ENCODE peak calls at places on chromosome 17, in eight cellular contexts. P is thoracic aorta; D is breast epithelium; Y is right cardiac atrium; W is CD4-positive, alpha-beta memory T cell; T is GM23248; S is mucosa of descending colon; V is NT2/D1. F is an unnamed sample.

GRCh38 chr17:17855976-17856375 is 19.2 kb upstream of the SREBF1 start:
- DNase-seq in P (peak; percentile 55), D (no peak), Y (peak; percentile 58), W (no peak), T (peak; percentile 36), S (no peak), V (no peak), F (no peak)

GRCh38 chr17:40633871-40634270 is 13.7 kb downstream of the SMARCE1 start:
- DNase-seq in P (no peak), D (no peak), Y (no peak), W (no peak), T (peak; percentile 18), S (no peak), V (no peak), F (no peak)

GRCh38 chr17:32350662-32351418 is 883 bp downstream of the ZNF207 start:
- DNase-seq in P (no peak), D (no peak), Y (peak; percentile 51), W (peak; percentile 71), T (peak; percentile 91), S (no peak), V (no peak), F (peak; percentile 34)

GRCh38 chr17:50106393-50107131 is 11.4 kb downstream of the PDK2 start:
- DNase-seq in P (no peak), D (no peak), Y (no peak), W (no peak), T (no peak), S (no peak), V (no peak), F (no peak)

GRCh38 chr17:57852041-57852954 is 2.5 kb upstream of the MRPS23 start:
- DNase-seq in P (no peak), D (no peak), Y (no peak), W (no peak), T (no peak), S (no peak), V (no peak), F (no peak)

GRCh38 chr17:1746975-1747543 is 4.4 kb downstream of the SERPINF2 start:
- DNase-seq in P (no peak), D (peak; percentile 70), Y (peak; percentile 71), W (no peak), T (no peak), S (peak; percentile 88), V (no peak), F (no peak)

GRCh38 chr17:59752446-59752845 is 45.0 kb downstream of the VMP1 start:
- DNase-seq in P (no peak), D (no peak), Y (no peak), W (no peak), T (peak; percentile 28), S (no peak), V (no peak), F (no peak)

GRCh38 chr17:55959756-55960155 is 193.5 kb upstream of the ANKFN1 start:
- DNase-seq in P (no peak), D (no peak), Y (no peak), W (no peak), T (no peak), S (no peak), V (no peak), F (no peak)

GRCh38 chr17:77560841-77561240 is 397.7 kb upstream of the TNRC6C start:
- DNase-seq in P (no peak), D (no peak), Y (no peak), W (no peak), T (no peak), S (no peak), V (no peak), F (no peak)

GRCh38 chr17:50003916-50004315 is 8.9 kb upstream of the DLX3 start:
- DNase-seq in P (no peak), D (no peak), Y (no peak), W (no peak), T (no peak), S (peak; percentile 5), V (no peak), F (no peak)

GRCh38 chr17:731943-732787 is at the start of gene TLCD3A:
- DNase-seq in P (no peak), D (no peak), Y (peak; percentile 94), W (peak; percentile 58), T (peak; percentile 80), S (peak; percentile 77), V (no peak), F (peak; percentile 55)

GRCh38 chr17:19747829-19748806 is at the start of gene ALDH3A1:
- DNase-seq in P (no peak), D (no peak), Y (peak; percentile 41), W (peak; percentile 22), T (peak; percentile 76), S (no peak), V (no peak), F (no peak)

GRCh38 chr17:4186244-4186920 is 43.4 kb downstream of the CYB5D2 start:
- DNase-seq in P (no peak), D (no peak), Y (peak; percentile 73), W (no peak), T (no peak), S (no peak), V (no peak), F (no peak)

GRCh38 chr17:40218740-40219072 is 398 bp upstream of the WIPF2 start:
- DNase-seq in P (peak; percentile 49), D (no peak), Y (peak; percentile 83), W (peak; percentile 96), T (peak; percentile 94), S (peak; percentile 77), V (peak; percentile 25), F (peak; percentile 62)

GRCh38 chr17:72092710-72093322 is 28.0 kb upstream of the SOX9 start:
- DNase-seq in P (no peak), D (no peak), Y (no peak), W (no peak), T (no peak), S (no peak), V (no peak), F (no peak)

GRCh38 chr17:14730821-14731220 is 429.9 kb downstream of the HS3ST3B1 start:
- DNase-seq in P (no peak), D (no peak), Y (no peak), W (no peak), T (no peak), S (no peak), V (no peak), F (no peak)

GRCh38 chr17:7010523-7010922 is 1.9 kb upstream of the RNASEK start:
- DNase-seq in P (no peak), D (no peak), Y (no peak), W (no peak), T (no peak), S (no peak), V (no peak), F (no peak)

GRCh38 chr17:80060629-80061028 is 24.2 kb downstream of the CCDC40 start:
- DNase-seq in P (no peak), D (no peak), Y (no peak), W (no peak), T (no peak), S (no peak), V (no peak), F (no peak)

GRCh38 chr17:73856585-73856984 is 212.3 kb upstream of the SDK2 start:
- DNase-seq in P (no peak), D (no peak), Y (no peak), W (no peak), T (no peak), S (no peak), V (no peak), F (no peak)
- H3K9me3 ChIP-seq in P (no peaks in the 10 kb centered on the region), D (peaks cover 8% of the 10 kb centered on the region), Y (no peaks in the 10 kb centered on the region), W (no peaks in the 10 kb centered on the region), T (no peaks in the 10 kb centered on the region), S (no peaks in the 10 kb centered on the region), V (peaks cover 19% of the 10 kb centered on the region), F (no peaks in the 10 kb centered on the region)

DNA sequence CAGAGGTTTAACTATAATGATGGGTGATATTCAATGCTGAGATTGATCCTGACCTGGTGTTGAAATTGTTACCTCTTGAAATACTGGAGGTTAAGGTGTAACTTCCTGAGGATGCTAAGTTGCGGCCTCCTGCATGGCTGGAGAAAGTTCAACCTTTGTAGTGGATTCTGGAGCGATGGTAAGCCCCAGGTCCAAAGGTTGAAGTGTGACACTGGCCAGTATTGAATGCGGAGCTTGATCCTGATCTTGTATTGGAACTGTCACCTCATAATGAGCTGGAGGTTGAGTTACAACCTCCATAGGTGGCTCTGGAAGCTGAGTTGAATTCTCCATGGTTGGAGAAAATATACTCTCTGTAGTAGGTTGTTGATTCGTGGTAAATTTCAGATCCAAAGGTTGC is 17.0 kb downstream of the RDM1 start:
- DNase-seq in P (no peak), D (no peak), Y (no peak), W (no peak), T (no peak), S (no peak), V (no peak), F (no peak)
- H3K9me3 ChIP-seq in P (no peaks in the 10 kb centered on the region), D (no peaks in the 10 kb centered on the region), Y (no peaks in the 10 kb centered on the region), W (no peaks in the 10 kb centered on the region), T (no peaks in the 10 kb centered on the region), S (no peaks in the 10 kb centered on the region), V (peaks cover 6% of the 10 kb centered on the region), F (no peaks in the 10 kb centered on the region)

DNA sequence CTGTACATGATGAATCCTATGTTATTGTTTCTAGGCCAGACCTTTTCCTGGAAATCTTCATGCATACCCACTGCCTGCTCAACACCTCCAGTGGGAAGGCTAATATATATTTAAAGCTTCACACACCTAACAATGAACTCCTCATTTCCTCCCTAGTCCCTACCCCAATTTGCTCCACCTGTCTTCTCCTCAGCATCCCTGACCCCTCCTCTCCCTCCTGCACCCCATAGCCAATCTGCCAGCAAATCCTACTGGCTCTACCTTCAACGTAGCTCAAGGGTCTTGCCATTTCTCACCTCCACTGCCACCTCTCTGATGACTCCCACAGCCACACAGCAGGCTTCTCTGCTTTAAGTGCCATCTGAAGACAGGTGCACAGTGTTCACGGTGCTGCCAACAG is 215.6 kb upstream of the WSB1 start:
- DNase-seq in P (no peak), D (no peak), Y (no peak), W (no peak), T (no peak), S (no peak), V (no peak), F (no peak)
- H3K9me3 ChIP-seq in P (no peaks in the 10 kb centered on the region), D (no peaks in the 10 kb centered on the region), Y (no peaks in the 10 kb centered on the region), W (no peaks in the 10 kb centered on the region), T (no peaks in the 10 kb centered on the region), S (peaks cover 4% of the 10 kb centered on the region), V (no peaks in the 10 kb centered on the region), F (no peaks in the 10 kb centered on the region)

DNA sequence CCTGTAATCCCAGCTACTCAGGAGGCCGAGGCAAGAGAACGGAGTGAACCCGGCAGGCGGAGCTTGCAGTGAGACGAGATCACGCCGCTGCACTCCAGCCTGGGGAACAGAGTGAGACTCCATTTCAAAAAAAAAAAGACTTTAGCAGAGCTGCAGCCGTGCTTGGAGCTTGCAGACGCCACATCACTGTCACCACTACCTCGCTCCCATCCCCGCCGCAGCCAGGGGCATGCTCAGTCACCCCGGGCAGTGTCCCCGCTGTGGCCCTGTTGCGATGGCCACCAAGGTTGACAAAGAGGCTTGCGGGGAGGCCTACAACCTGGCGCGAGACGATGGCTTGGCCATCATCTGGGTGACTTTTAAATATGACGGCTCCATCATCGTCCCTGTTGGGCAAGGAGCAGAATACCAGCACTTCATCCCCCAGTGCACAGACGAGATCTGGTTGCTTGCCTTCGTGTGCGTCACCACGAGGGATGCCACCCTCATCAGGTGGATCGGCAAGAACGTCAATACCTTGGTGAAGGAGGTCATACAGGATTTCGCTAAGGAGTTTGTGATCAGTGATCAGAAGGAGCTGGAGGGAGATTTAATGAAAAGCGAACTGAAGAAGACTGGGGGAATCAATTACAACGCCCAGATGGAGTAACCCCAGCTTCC is 118.1 kb downstream of the TNFRSF13B start:
- DNase-seq in P (no peak), D (no peak), Y (no peak), W (no peak), T (no peak), S (peak; percentile 37), V (no peak), F (no peak)
- H3K9me3 ChIP-seq in P (no peaks in the 10 kb centered on the region), D (no peaks in the 10 kb centered on the region), Y (no peaks in the 10 kb centered on the region), W (no peaks in the 10 kb centered on the region), T (no peaks in the 10 kb centered on the region), S (no peaks in the 10 kb centered on the region), V (no peaks in the 10 kb centered on the region), F (no peaks in the 10 kb centered on the region)